ENCODE peak calls at places on chromosomes 13 and 19, in eight cellular contexts. E is Daoy; V is stimulated activated CD8-positive, alpha-beta memory T cell treated with anti-CD3 and anti-CD28 coated beads, Interleukin-12 subunit alpha, Interleukin-12 subunit beta, amount 100 ng/mL, for 1 hour; F is foreskin keratinocyte; Q is psoas muscle; R is nephron progenitor cell; Y is RWPE1; P is effector memory CD4-positive, alpha-beta T cell. T is an unnamed sample.

GRCh38 chr19:56623006-56623405 is 20.0 kb upstream of the SMIM17 start:
- DNase-seq in F (no peak), Q (no peak), P (no peak), Y (no peak), V (no peak), E (no peak), R (no peak), T (no peak)

GRCh38 chr19:13023666-13024065 is 28.4 kb downstream of the NFIX start:
- DNase-seq in E (no peak), Q (no peak), V (no peak), P (no peak), R (no peak), F (no peak), Y (peak), T (no peak)

GRCh38 chr19:38766276-38767047 is 6.9 kb downstream of the LGALS7 start:
- DNase-seq in P (no peak), Y (no peak), R (no peak), F (no peak), E (no peak), V (no peak), Q (peak), T (no peak)

GRCh38 chr19:10286803-10287737 is at the start of gene ICAM4:
- DNase-seq in P (no peak), F (no peak), Y (no peak), E (peak), V (no peak), Q (peak), R (peak), T (no peak)

GRCh38 chr13:30463820-30464495 is 1.8 kb downstream of the HMGB1 start:
- DNase-seq in P (peak), Y (peak), Q (peak), V (peak), E (peak), F (peak), R (no peak), T (peak)

GRCh38 chr19:29528350-29528945 is 2.7 kb downstream of the VSTM2B start:
- DNase-seq in E (peak), R (peak), P (peak), Y (peak), Q (peak), F (peak), V (peak), T (peak)

GRCh38 chr13:97003071-97003470 is 8.8 kb upstream of the OXGR1 start:
- DNase-seq in V (no peak), P (no peak), Q (no peak), F (no peak), R (no peak), E (peak), Y (no peak), T (no peak)

GRCh38 chr13:76991432-76991795 is 467 bp upstream of the CLN5 start:
- DNase-seq in E (peak), Y (no peak), V (peak), Q (peak), F (no peak), R (no peak), P (peak), T (peak)

GRCh38 chr19:49877879-49878743 is 609 bp downstream of the TBC1D17 start:
- DNase-seq in E (peak), V (peak), F (peak), Q (peak), Y (peak), R (peak), P (peak), T (peak)

GRCh38 chr19:36564391-36564790 is 8.7 kb downstream of the ZNF529 start:
- DNase-seq in E (no peak), P (no peak), R (no peak), Y (no peak), Q (no peak), V (no peak), F (no peak), T (no peak)

GRCh38 chr13:21834511-21834910 is 163.6 kb downstream of the FGF9 start:
- DNase-seq in R (no peak), V (no peak), Y (no peak), P (no peak), Q (no peak), F (no peak), E (no peak), T (no peak)

GRCh38 chr19:13022859-13023636 is 27.8 kb downstream of the NFIX start:
- DNase-seq in P (no peak), R (no peak), Y (peak), E (peak), Q (peak), F (peak), V (no peak), T (no peak)

GRCh38 chr19:18336121-18336520 is 4.3 kb upstream of the PGPEP1 start:
- DNase-seq in Y (no peak), Q (no peak), P (no peak), F (no peak), V (no peak), R (no peak), E (no peak), T (no peak)

GRCh38 chr13:57631607-57632275 is at the start of gene PCDH17:
- DNase-seq in E (no peak), Y (peak), P (no peak), R (peak), F (peak), V (no peak), Q (peak), T (no peak)

GRCh38 chr13:97018029-97018819 is 23.9 kb upstream of the OXGR1 start:
- DNase-seq in F (peak), Y (peak), P (peak), V (no peak), R (peak), Q (no peak), E (peak), T (no peak)

GRCh38 chr13:95535243-95535642 is 17.3 kb upstream of the CLDN10 start:
- DNase-seq in V (no peak), F (peak), Q (no peak), Y (peak), E (peak), P (no peak), R (no peak), T (no peak)

GRCh38 chr19:53102186-53102585 is 1.0 kb downstream of the ZNF160 start:
- DNase-seq in Y (peak), F (no peak), P (no peak), R (peak), V (no peak), Q (no peak), E (no peak), T (no peak)

GRCh38 chr19:50896591-50897190 is 14.5 kb downstream of the KLK4 start:
- DNase-seq in Y (peak), V (no peak), E (peak), R (no peak), P (no peak), Q (no peak), F (peak), T (no peak)

GRCh38 chr13:21022056-21022693 is 39.2 kb downstream of the LATS2 start:
- DNase-seq in V (no peak), Q (no peak), E (no peak), Y (no peak), R (no peak), F (no peak), P (no peak), T (no peak)

GRCh38 chr13:23865898-23866297 is 23.3 kb downstream of the MIPEP start:
- DNase-seq in V (no peak), R (no peak), Q (no peak), P (no peak), Y (no peak), E (no peak), F (no peak), T (no peak)

GRCh38 chr19:40724848-40725247 is 7.9 kb downstream of the ITPKC start:
- DNase-seq in P (no peak), R (no peak), Y (no peak), V (no peak), Q (no peak), E (no peak), F (no peak), T (no peak)

GRCh38 chr13:37369618-37370017 is 228.9 kb downstream of the POSTN start:
- DNase-seq in F (no peak), P (no peak), Q (no peak), E (no peak), V (no peak), R (no peak), Y (no peak), T (no peak)

T was measured in T-helper 17 cell.